ENCODE peak calls at places on chromosomes 3 and 15, in four cellular contexts. Z is stimulated activated CD4-positive, alpha-beta T cell treated with anti-CD3 and anti-CD28 coated beads, Interleukin-4, amount 100 ng/mL, for 48 hours; T is HCT116; D is AG04450. X is an unnamed sample.

GRCh38 chr3:53495091-53495517 is 693 bp downstream of the CACNA1D start:
- DNase-seq in Z (no peak), T (no peak), D (no peak), X (no peak)

GRCh38 chr3:29409409-29409808 is 128.5 kb downstream of the RBMS3 start:
- DNase-seq in Z (no peak), T (no peak), D (no peak), X (no peak)

GRCh38 chr3:39150803-39151631 is 2.4 kb downstream of the CSRNP1 start:
- DNase-seq in T (no peak), D (peak; percentile 87), Z (peak; percentile 65), X (peak; percentile 47)

GRCh38 chr3:150090006-150090405 is 119.3 kb upstream of the PFN2 start:
- DNase-seq in T (no peak), D (no peak), Z (no peak), X (peak; percentile 75)

GRCh38 chr3:50600841-50601591 is 10.6 kb downstream of the CISH start:
- DNase-seq in T (peak; percentile 77), D (peak; percentile 89), Z (peak; percentile 87), X (no peak)

GRCh38 chr15:35850284-35850683 is 304.3 kb upstream of the DPH6 start:
- DNase-seq in T (no peak), Z (no peak), D (no peak), X (no peak)

GRCh38 chr3:193971268-193971751 is 164.6 kb upstream of the HES1 start:
- DNase-seq in T (no peak), D (no peak), Z (no peak), X (no peak)

GRCh38 chr3:156150434-156151066 is 30.2 kb downstream of the KCNAB1 start:
- DNase-seq in Z (no peak), D (peak; percentile 23), T (peak; percentile 41), X (peak; percentile 78)

GRCh38 chr3:157418104-157418503 is 18.5 kb upstream of the PTX3 start:
- DNase-seq in T (no peak), Z (no peak), D (no peak), X (no peak)

GRCh38 chr3:56923546-56924224 is 121.9 kb upstream of the ARHGEF3 start:
- DNase-seq in T (peak; percentile 18), D (no peak), Z (no peak), X (no peak)

GRCh38 chr3:44476181-44476599 is 1.3 kb downstream of the ZNF445 start:
- DNase-seq in D (no peak), T (no peak), Z (no peak), X (peak; percentile 67)

GRCh38 chr15:56837281-56837680 is 81.2 kb upstream of the TCF12 start:
- DNase-seq in T (no peak), D (peak; percentile 20), Z (no peak), X (peak; percentile 51)

GRCh38 chr3:192365571-192365970 is 361.8 kb downstream of the FGF12 start:
- DNase-seq in T (no peak), D (no peak), Z (no peak), X (no peak)

GRCh38 chr3:191280111-191280510 is 49.1 kb upstream of the CCDC50 start:
- DNase-seq in Z (no peak), D (no peak), T (no peak), X (no peak)

GRCh38 chr15:74240002-74240568 is 4.0 kb downstream of the CCDC33 start:
- DNase-seq in Z (no peak), D (no peak), T (peak; percentile 88), X (peak; percentile 53)

GRCh38 chr3:15983232-15983631 is 185.5 kb upstream of the ANKRD28 start:
- DNase-seq in Z (no peak), D (peak; percentile 49), T (no peak), X (no peak)

GRCh38 chr15:85027033-85027380 is 45.4 kb downstream of the PDE8A start:
- DNase-seq in D (no peak), Z (no peak), T (no peak), X (no peak)

GRCh38 chr15:22968356-22968755 is 11.8 kb downstream of the CYFIP1 start:
- DNase-seq in Z (no peak), D (peak; percentile 78), T (no peak), X (no peak)

GRCh38 chr3:66722675-66723074 is 221.9 kb upstream of the LRIG1 start:
- DNase-seq in Z (no peak), D (peak; percentile 68), T (no peak), X (no peak)

GRCh38 chr3:69081583-69082262 is 1.6 kb upstream of the UBA3 start:
- DNase-seq in Z (no peak), T (no peak), D (no peak), X (no peak)

GRCh38 chr3:50913279-50913678 is 238.6 kb downstream of the DOCK3 start:
- DNase-seq in T (no peak), Z (no peak), D (no peak), X (no peak)

GRCh38 chr15:89498574-89498906 is 2.2 kb upstream of the RHCG start:
- DNase-seq in T (no peak), Z (no peak), D (no peak), X (no peak)

GRCh38 chr3:55885721-55886120 is 398.6 kb upstream of the WNT5A start:
- DNase-seq in Z (no peak), D (peak; percentile 34), T (no peak), X (no peak)

GRCh38 chr3:12901631-12902045 is 60.3 kb upstream of the RPL32 start:
- DNase-seq in T (no peak), D (no peak), Z (no peak), X (peak; percentile 91)

GRCh38 chr15:101613130-101614000 is 38.8 kb downstream of the TM2D3 start:
- DNase-seq in T (no peak), D (no peak), Z (no peak), X (no peak)

GRCh38 chr3:41148446-41148845 is 50.9 kb upstream of the CTNNB1 start:
- DNase-seq in D (no peak), T (no peak), Z (no peak), X (no peak)

GRCh38 chr15:29698030-29698701 is 124.1 kb downstream of the TJP1 start:
- DNase-seq in D (peak; percentile 37), T (peak; percentile 68), Z (no peak), X (no peak)

GRCh38 chr15:81434882-81435281 is 60.9 kb upstream of the TMC3 start:
- DNase-seq in T (no peak), D (no peak), Z (no peak), X (no peak)

GRCh38 chr3:117168896-117169295 is 459.3 kb downstream of the TUSC7 start:
- DNase-seq in T (no peak), Z (no peak), D (no peak), X (no peak)

GRCh38 chr3:58962816-58963215 is 87.0 kb downstream of the CFAP20DC start:
- DNase-seq in Z (no peak), D (no peak), T (no peak), X (no peak)

GRCh38 chr3:102114264-102114979 is 265.1 kb downstream of the NFKBIZ start:
- DNase-seq in D (no peak), Z (no peak), T (no peak), X (no peak)

GRCh38 chr15:67922971-67923646 is 83.3 kb upstream of the RNU6-1 start:
- DNase-seq in D (no peak), Z (no peak), T (no peak), X (no peak)